ENCODE peak calls at places on chromosomes 16 and 17, in seven cellular contexts. One of them, this sample, is unnamed.

GRCh38 chr17:48570325-48571023 is 7.7 kb downstream of the HOXB4 start:
- DNase-seq in left cardiac atrium: no peak
- DNase-seq in NAMALWA: no peak
- DNase-seq in H54: no peak
- DNase-seq in Caki2: no peak
- DNase-seq in progenitor cell of endocrine pancreas: no peak
- DNase-seq in fibroblast of the aortic adventitia: peak
- DNase-seq in this sample: no peak

GRCh38 chr17:49993423-49994037 is 1.5 kb downstream of the DLX3 start:
- DNase-seq in fibroblast of the aortic adventitia: no peak
- DNase-seq in Caki2: no peak
- DNase-seq in progenitor cell of endocrine pancreas: peak
- DNase-seq in left cardiac atrium: no peak
- DNase-seq in H54: no peak
- DNase-seq in NAMALWA: no peak
- DNase-seq in this sample: no peak

GRCh38 chr16:88286301-88286923 is 96.3 kb upstream of the ZNF469 start:
- DNase-seq in left cardiac atrium: no peak
- DNase-seq in progenitor cell of endocrine pancreas: no peak
- DNase-seq in Caki2: no peak
- DNase-seq in fibroblast of the aortic adventitia: no peak
- DNase-seq in H54: no peak
- DNase-seq in NAMALWA: no peak
- DNase-seq in this sample: no peak

GRCh38 chr17:72259977-72260376 is 139.2 kb downstream of the SOX9 start:
- DNase-seq in progenitor cell of endocrine pancreas: no peak
- DNase-seq in fibroblast of the aortic adventitia: no peak
- DNase-seq in Caki2: no peak
- DNase-seq in H54: no peak
- DNase-seq in left cardiac atrium: no peak
- DNase-seq in NAMALWA: no peak
- DNase-seq in this sample: no peak

GRCh38 chr16:918068-918467 is 52.7 kb downstream of the LMF1 start:
- DNase-seq in NAMALWA: no peak
- DNase-seq in left cardiac atrium: no peak
- DNase-seq in progenitor cell of endocrine pancreas: no peak
- DNase-seq in fibroblast of the aortic adventitia: no peak
- DNase-seq in H54: no peak
- DNase-seq in Caki2: no peak
- DNase-seq in this sample: no peak

GRCh38 chr17:73650617-73651200 is 6.5 kb upstream of the SDK2 start:
- DNase-seq in NAMALWA: no peak
- DNase-seq in progenitor cell of endocrine pancreas: no peak
- DNase-seq in left cardiac atrium: no peak
- DNase-seq in H54: no peak
- DNase-seq in Caki2: no peak
- DNase-seq in fibroblast of the aortic adventitia: no peak
- DNase-seq in this sample: no peak

GRCh38 chr17:74778960-74779359 is 2.8 kb upstream of the NAT9 start:
- DNase-seq in left cardiac atrium: no peak
- DNase-seq in fibroblast of the aortic adventitia: peak
- DNase-seq in progenitor cell of endocrine pancreas: no peak
- DNase-seq in NAMALWA: no peak
- DNase-seq in H54: no peak
- DNase-seq in Caki2: no peak
- DNase-seq in this sample: no peak

GRCh38 chr16:79988721-79989220 is 388.2 kb upstream of the MAF start:
- DNase-seq in NAMALWA: no peak
- DNase-seq in progenitor cell of endocrine pancreas: no peak
- DNase-seq in Caki2: no peak
- DNase-seq in left cardiac atrium: no peak
- DNase-seq in H54: no peak
- DNase-seq in fibroblast of the aortic adventitia: no peak
- DNase-seq in this sample: no peak

GRCh38 chr16:23534868-23535860 is 22.0 kb downstream of the EARS2 start:
- DNase-seq in Caki2: no peak
- DNase-seq in H54: no peak
- DNase-seq in progenitor cell of endocrine pancreas: no peak
- DNase-seq in fibroblast of the aortic adventitia: no peak
- DNase-seq in left cardiac atrium: no peak
- DNase-seq in NAMALWA: no peak
- DNase-seq in this sample: no peak

GRCh38 chr16:19700319-19700781 is 17.7 kb downstream of the KNOP1 start:
- DNase-seq in H54: no peak
- DNase-seq in NAMALWA: no peak
- DNase-seq in left cardiac atrium: no peak
- DNase-seq in fibroblast of the aortic adventitia: peak
- DNase-seq in progenitor cell of endocrine pancreas: no peak
- DNase-seq in Caki2: peak
- DNase-seq in this sample: no peak

This sample was measured in foreskin melanocyte.